ENCODE peak calls at places on chromosomes 2 and 18, in six cellular contexts. I, O, G, D, P and K are unnamed samples.

GRCh38 chr2:230346465-230346864 is 19.5 kb downstream of the SP140L start:
- DNase-seq in G (no peak), D (no peak), O (no peak), P (no peak), I (no peak), K (no peak)

GRCh38 chr2:208501217-208501616 is 94.6 kb downstream of the PTH2R start:
- DNase-seq in I (no peak), G (peak), D (peak), P (no peak), O (peak), K (no peak)

GRCh38 chr2:19807346-19807745 is 94.4 kb downstream of the TTC32 start:
- DNase-seq in O (no peak), I (no peak), P (no peak), G (peak), D (no peak), K (no peak)

GRCh38 chr18:58128286-58129018 is 84.4 kb downstream of the NEDD4L start:
- DNase-seq in G (no peak), I (peak), O (no peak), P (no peak), D (no peak), K (peak)

GRCh38 chr2:119756837-119757236 is 2.9 kb upstream of the PTPN4 start:
- DNase-seq in G (no peak), I (peak), P (no peak), D (no peak), O (no peak), K (peak)

GRCh38 chr18:25974630-25975077 is 115.8 kb downstream of the SS18 start:
- DNase-seq in D (no peak), P (no peak), G (no peak), O (peak), I (no peak), K (no peak)

GRCh38 chr18:23588836-23589560 is 2.7 kb upstream of the NPC1 start:
- DNase-seq in G (peak), P (no peak), O (peak), D (no peak), I (no peak), K (peak)

GRCh38 chr18:8704361-8705279 is 736 bp upstream of the MTCL1 start:
- DNase-seq in P (no peak), O (peak), D (peak), G (peak), I (peak), K (peak)

DNA sequence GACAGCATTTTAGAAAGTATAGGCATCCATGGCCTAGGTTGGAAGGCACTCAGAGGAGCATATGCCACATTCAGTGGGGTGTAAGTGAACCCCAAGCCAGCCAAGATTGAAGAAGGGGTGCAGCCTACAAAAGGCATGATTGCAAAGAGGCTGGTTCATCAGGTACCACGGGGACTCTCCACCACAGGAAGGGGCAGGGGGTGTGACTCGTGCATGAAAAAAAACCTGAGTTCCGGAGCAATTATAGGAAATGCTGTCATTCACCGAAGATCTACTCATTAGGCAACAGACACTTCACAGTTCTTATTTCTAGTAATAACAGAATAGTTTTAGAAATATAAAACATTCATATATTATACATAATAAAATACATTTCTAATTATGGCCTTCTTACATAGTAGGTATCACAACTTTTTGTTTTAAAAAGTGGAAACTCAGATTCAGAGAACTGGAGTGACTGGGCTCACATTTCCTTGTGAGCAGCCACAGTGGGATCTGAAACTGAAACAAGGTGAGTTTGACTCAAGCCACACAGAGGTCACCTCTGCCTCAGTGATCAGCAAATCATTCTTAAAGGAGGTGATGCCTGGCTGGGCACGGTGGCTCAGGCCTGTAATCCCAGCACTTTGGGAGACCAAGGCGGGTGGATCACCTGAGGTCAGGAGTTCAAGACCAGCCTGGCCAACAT is 188.4 kb upstream of the GYPC start:
- DNase-seq in P (no peak), O (no peak), D (no peak), G (no peak), I (no peak), K (no peak)
- H2BK15ac ChIP-seq in P (no peak), O (no peak), D (no peak), G (no peak), I (no peak), K (no peak)

DNA sequence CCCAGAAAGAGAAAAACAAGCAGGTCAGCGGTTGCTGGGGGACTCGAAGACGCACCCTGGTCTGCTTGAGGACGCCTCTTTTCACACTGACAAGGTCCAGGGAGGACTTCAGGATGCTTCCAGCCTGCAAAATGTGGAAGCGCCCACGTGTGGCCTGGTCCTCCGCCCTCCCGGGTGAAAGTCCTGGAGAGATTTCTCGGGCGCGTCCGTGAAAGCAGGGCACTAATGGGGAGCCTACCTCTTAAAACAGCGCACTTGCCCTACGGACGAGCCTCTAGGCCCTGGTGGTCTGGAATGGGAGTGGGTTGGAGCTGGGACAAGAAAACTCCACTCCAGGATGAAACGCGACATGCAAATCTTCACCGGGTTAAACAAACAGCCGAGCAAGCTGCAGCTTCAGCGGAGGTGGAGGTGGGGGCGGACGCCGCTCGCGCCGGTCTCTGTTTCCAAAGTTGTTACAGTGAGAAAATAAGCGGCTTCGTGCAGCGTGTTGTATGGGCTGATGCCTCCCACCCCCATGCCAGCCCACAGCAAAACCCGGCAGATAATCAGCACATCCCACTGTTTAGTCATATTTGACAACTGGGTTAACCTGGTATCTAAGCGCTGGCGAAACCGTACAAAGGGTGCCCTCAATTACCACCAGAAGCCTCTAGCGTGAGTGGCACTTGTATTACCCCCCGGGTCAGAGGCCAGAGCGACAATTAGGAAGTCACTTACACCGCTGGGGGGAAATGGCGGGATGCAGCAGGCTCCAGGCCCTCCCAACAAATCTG is 1.1 kb upstream of the SP9 start:
- DNase-seq in D (peak), P (no peak), I (no peak), O (peak), G (peak), K (peak)
- H3K27ac ChIP-seq in D (no peak), P (no peak), I (no peak), O (no peak), G (no peak), K (no peak)

GRCh38 chr2:105383456-105383855 is 15.4 kb downstream of the FHL2 start:
- DNase-seq in O (no peak), I (no peak), P (no peak), G (no peak), D (no peak), K (no peak)
- H2BK15ac ChIP-seq in O (no peak), I (no peak), P (no peak), G (no peak), D (no peak), K (no peak)

DNA sequence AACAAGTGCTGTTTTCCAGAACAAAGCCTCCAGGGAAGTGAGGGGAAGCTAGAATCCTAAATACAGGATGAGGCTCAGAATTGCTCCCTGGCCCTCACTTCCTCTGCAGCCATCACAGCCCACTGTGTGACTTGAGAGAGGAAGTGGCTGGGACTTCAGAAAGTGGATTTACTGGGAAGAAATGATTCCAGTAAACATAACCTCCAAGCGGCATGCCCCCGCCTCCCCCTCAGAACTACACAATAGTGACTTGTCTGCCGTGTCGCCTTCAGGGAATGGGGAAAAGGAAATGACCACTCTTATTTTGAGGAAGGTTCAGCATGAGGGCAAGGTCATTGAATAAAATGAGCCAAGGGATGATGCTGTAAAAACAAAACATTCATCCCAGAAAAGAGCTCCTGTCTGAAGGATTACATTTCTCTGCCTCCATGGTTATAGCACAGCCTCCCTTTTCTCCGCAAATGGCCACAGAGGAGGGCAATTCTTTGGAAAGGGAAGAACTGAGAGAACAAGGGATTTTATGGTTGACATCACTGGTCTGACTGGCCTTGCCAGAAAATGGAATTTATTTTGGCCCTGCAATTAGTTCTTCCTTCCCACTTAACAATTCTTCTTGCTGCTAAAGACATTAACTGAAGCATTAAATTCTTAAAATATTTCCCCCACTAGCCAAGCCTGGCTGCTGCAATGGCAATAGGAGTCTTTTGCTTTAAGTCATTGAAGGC is 78.9 kb upstream of the DAPL1 start:
- DNase-seq in G (no peak), P (no peak), O (peak), D (no peak), I (no peak), K (no peak)
- H3K27ac ChIP-seq in G (no peak), P (no peak), O (no peak), D (no peak), I (no peak), K (no peak)

DNA sequence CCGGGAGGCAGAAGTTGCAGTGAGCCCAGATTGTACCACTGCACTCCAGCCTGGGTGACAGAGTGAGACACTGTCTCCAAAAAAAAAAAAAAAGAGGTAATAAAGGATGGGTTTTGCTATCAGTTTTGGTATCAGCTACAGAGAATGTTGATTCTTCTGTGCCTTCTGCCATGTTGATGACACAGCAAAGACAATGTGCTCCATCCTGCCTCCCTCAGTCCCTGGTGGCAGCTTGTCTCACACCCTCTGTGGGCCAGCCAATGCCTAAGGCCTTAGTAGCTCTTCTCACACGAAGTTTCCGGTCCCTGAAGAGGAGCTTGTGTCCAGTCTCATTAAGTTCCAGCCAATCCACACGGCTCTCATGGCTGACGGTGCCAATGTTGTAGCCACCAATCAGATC is 17.6 kb downstream of the IFT172 start:
- DNase-seq in P (no peak), D (no peak), I (no peak), O (peak), G (no peak), K (no peak)
- H2BK15ac ChIP-seq in P (no peak), D (no peak), I (no peak), O (no peak), G (no peak), K (no peak)

GRCh38 chr2:65456074-65456473 is 23.7 kb upstream of the SPRED2 start:
- DNase-seq in D (no peak), I (peak), G (no peak), P (no peak), O (no peak), K (peak)
- H3K27ac ChIP-seq in D (no peak), I (no peak), G (no peak), P (no peak), O (no peak), K (no peak)

GRCh38 chr2:31227110-31227509 is 6.8 kb upstream of the EHD3 start:
- DNase-seq in O (no peak), P (no peak), D (no peak), G (no peak), I (no peak), K (no peak)

GRCh38 chr2:31228717-31229116 is 5.2 kb upstream of the EHD3 start:
- DNase-seq in I (no peak), P (no peak), O (no peak), G (peak), D (no peak), K (no peak)

GRCh38 chr2:31230751-31231150 is 3.2 kb upstream of the EHD3 start:
- DNase-seq in P (no peak), G (no peak), I (no peak), D (no peak), O (no peak), K (no peak)

GRCh38 chr2:31231571-31232287 is 2.2 kb upstream of the EHD3 start:
- DNase-seq in I (no peak), G (peak), D (no peak), O (peak), P (no peak), K (no peak)

GRCh38 chr2:31227711-31228125 is 6.2 kb upstream of the EHD3 start:
- DNase-seq in I (peak), G (peak), O (no peak), P (no peak), D (no peak), K (no peak)
- H2BK15ac ChIP-seq in I (no peak), G (no peak), O (no peak), P (no peak), D (no peak), K (peak)